ENCODE peak calls at places on chromosomes 4 and X, in nine cellular contexts. K is AG10803; T is NCI-H2029 treated with DMSO at 0.1 percent for 48 hours; C is stimulated activated CD8-positive, alpha-beta memory T cell treated with anti-CD3 and anti-CD28 coated beads, Interleukin-4, amount 100 ng/mL, for 4 hours; I is astrocyte of the spinal cord; H is DMS153; B is NAMALWA; F is activated CD4-positive, alpha-beta T cell treated with anti-CD3 and anti-CD28 coated beads for 24 hours; X is T-helper 2 cell. O is an unnamed sample.

GRCh38 chrX:4754878-4755604 is 1041.6 kb upstream of the PRKX start:
- DNase-seq in K (no peak), T (no peak), C (no peak), I (no peak), H (no peak), B (peak), F (no peak), X (peak), O (no peak)

GRCh38 chrX:77389891-77390290 is 57.3 kb upstream of the FGF16 start:
- DNase-seq in K (no peak), T (no peak), C (no peak), I (no peak), H (no peak), B (no peak), F (no peak), X (no peak), O (no peak)

GRCh38 chr4:10643600-10644425 is 40.8 kb downstream of the CLNK start:
- DNase-seq in K (no peak), T (no peak), C (no peak), I (no peak), H (no peak), B (no peak), F (no peak), X (no peak), O (no peak)

GRCh38 chr4:3408793-3409330 is 32.9 kb upstream of the HGFAC start:
- DNase-seq in K (no peak), T (no peak), C (no peak), I (no peak), H (no peak), B (no peak), F (no peak), X (no peak), O (no peak)

GRCh38 chrX:79140731-79141130 is 3.8 kb upstream of the GPR174 start:
- DNase-seq in K (no peak), T (no peak), C (no peak), I (no peak), H (no peak), B (no peak), F (no peak), X (no peak), O (no peak)

GRCh38 chr4:110183643-110184042 is 14.8 kb downstream of the ELOVL6 start:
- DNase-seq in K (no peak), T (peak), C (no peak), I (no peak), H (no peak), B (no peak), F (no peak), X (no peak), O (no peak)

GRCh38 chr4:17809667-17810066 is 890 bp downstream of the DCAF16 start:
- DNase-seq in K (no peak), T (no peak), C (no peak), I (no peak), H (no peak), B (peak), F (no peak), X (peak), O (no peak)

GRCh38 chr4:162116085-162116784 is 47.6 kb downstream of the FSTL5 start:
- DNase-seq in K (no peak), T (no peak), C (no peak), I (no peak), H (no peak), B (no peak), F (no peak), X (no peak), O (no peak)

GRCh38 chrX:28099166-28099565 is 117.9 kb upstream of the DCAF8L1 start:
- DNase-seq in K (no peak), T (no peak), C (no peak), I (no peak), H (no peak), B (no peak), F (no peak), X (no peak), O (no peak)

GRCh38 chr4:3414421-3415279 is 27.1 kb upstream of the HGFAC start:
- DNase-seq in K (no peak), T (no peak), C (no peak), I (no peak), H (no peak), B (peak), F (no peak), X (no peak), O (no peak)